ENCODE peak calls at places on chromosome 14, in ten cellular contexts. M is activated CD8-positive, alpha-beta memory T cell treated with anti-CD3 and anti-CD28 coated beads, Interleukin-2, amount 50 U/mL, for 48 hours; C is LoVo; O is PC-9; N is heart right ventricle; D is heart left ventricle; T is tibial artery; G is AG10803; S is activated gamma-delta T cell; V is A172. X is an unnamed sample.

GRCh38 chr14:29645117-29645516 is 282.5 kb downstream of the PRKD1 start:
- DNase-seq in V (no peak), N (no peak), M (no peak), D (no peak), O (no peak), S (no peak), T (no peak), G (no peak), C (no peak), X (no peak)

GRCh38 chr14:99716850-99717681 is 33.0 kb downstream of the CYP46A1 start:
- DNase-seq in V (no peak), M (peak; percentile 28), O (no peak), D (no peak), G (no peak), N (no peak), S (no peak), T (no peak), C (no peak), X (no peak)

GRCh38 chr14:87489196-87489819 is 503.7 kb downstream of the GALC start:
- DNase-seq in M (no peak), G (no peak), T (no peak), O (no peak), N (no peak), D (no peak), S (no peak), V (no peak), C (no peak), X (no peak)

GRCh38 chr14:51865953-51866747 is 5.7 kb downstream of the GNG2 start:
- DNase-seq in G (no peak), S (no peak), T (no peak), N (no peak), M (no peak), V (no peak), C (no peak), D (no peak), O (no peak), X (no peak)

GRCh38 chr14:65229431-65230286 is 127.3 kb upstream of the MAX start:
- DNase-seq in S (no peak), M (peak; percentile 62), T (no peak), O (peak; percentile 55), V (no peak), G (peak; percentile 55), C (peak; percentile 52), N (peak; percentile 26), D (peak; percentile 37), X (no peak)

GRCh38 chr14:48973136-48973535 is 613.0 kb downstream of the RPS29 start:
- DNase-seq in C (no peak), T (no peak), N (no peak), D (no peak), S (no peak), G (peak; percentile 27), V (peak; percentile 16), O (no peak), M (no peak), X (no peak)

GRCh38 chr14:63493246-63493645 is 49.9 kb downstream of the PPP2R5E start:
- DNase-seq in D (no peak), C (no peak), V (no peak), S (no peak), M (no peak), G (peak; percentile 46), N (no peak), O (no peak), T (no peak), X (no peak)

GRCh38 chr14:102279688-102280348 is 25.1 kb downstream of the MOK start:
- DNase-seq in T (no peak), M (peak; percentile 34), C (peak; percentile 14), O (peak; percentile 94), D (no peak), G (peak; percentile 100), N (no peak), S (no peak), V (peak; percentile 85), X (peak; percentile 53)

GRCh38 chr14:20578784-20579502 is 8.9 kb downstream of the RNASE11 start:
- DNase-seq in N (no peak), M (no peak), D (no peak), C (no peak), G (no peak), S (no peak), T (no peak), V (no peak), O (no peak), X (no peak)

GRCh38 chr14:59305836-59306555 is 117.5 kb downstream of the DAAM1 start:
- DNase-seq in O (no peak), V (peak; percentile 6), D (no peak), S (no peak), G (peak; percentile 83), N (no peak), C (no peak), T (no peak), M (no peak), X (no peak)

GRCh38 chr14:60768602-60769001 is 34.0 kb downstream of the MNAT1 start:
- DNase-seq in C (no peak), G (no peak), D (no peak), N (no peak), O (no peak), V (no peak), M (no peak), S (no peak), T (no peak), X (no peak)

GRCh38 chr14:70651522-70651921 is 9.8 kb downstream of the TTC9 start:
- DNase-seq in S (no peak), D (no peak), M (no peak), T (no peak), C (no peak), O (no peak), V (no peak), G (no peak), N (no peak), X (no peak)

GRCh38 chr14:103703433-103704385 is 11.5 kb downstream of the XRCC3 start:
- DNase-seq in C (no peak), O (no peak), M (no peak), G (no peak), S (no peak), N (no peak), D (no peak), V (no peak), T (no peak), X (no peak)

GRCh38 chr14:54652188-54652889 is 85.4 kb downstream of the SAMD4A start:
- DNase-seq in D (peak; percentile 90), G (peak; percentile 100), O (peak; percentile 84), S (no peak), C (peak; percentile 84), M (no peak), V (peak; percentile 95), T (peak; percentile 93), N (peak; percentile 91), X (no peak)